ENCODE peak calls at places on chromosomes 12 and 14, in five cellular contexts. R is central memory CD8-positive, alpha-beta T cell; E is left cardiac atrium; N is left ventricle myocardium superior; W is A549. I is an unnamed sample.

GRCh38 chr14:58607131-58607531 is 30.6 kb upstream of the DACT1 start:
- ATAC-seq in E (no peak), R (no peak), W (no peak), N (no peak), I (no peak)

GRCh38 chr12:50112456-50113218 is 601 bp downstream of the COX14 start:
- ATAC-seq in W (peak; percentile 32), N (peak; percentile 1), E (peak; percentile 4), R (no peak), I (peak; percentile 0)

GRCh38 chr12:124827588-124828184 is 36.0 kb downstream of the SCARB1 start:
- ATAC-seq in E (no peak), R (no peak), N (no peak), W (peak; percentile 4), I (no peak)

GRCh38 chr12:61538951-61539350 is 721.3 kb upstream of the USP15 start:
- ATAC-seq in N (no peak), E (no peak), R (no peak), W (no peak), I (no peak)

GRCh38 chr12:111447571-111448265 is 42.0 kb downstream of the SH2B3 start:
- ATAC-seq in E (no peak), W (no peak), N (no peak), R (no peak), I (no peak)

GRCh38 chr12:630656-631632 is 32.3 kb downstream of the NINJ2 start:
- ATAC-seq in E (peak; percentile 75), W (no peak), N (peak; percentile 69), R (no peak), I (peak; percentile 77)

GRCh38 chr12:31737763-31738162 is 8.9 kb upstream of the AMN1 start:
- ATAC-seq in R (no peak), N (no peak), W (no peak), E (no peak), I (no peak)

GRCh38 chr14:104579507-104579906 is at the start of gene C14orf180:
- ATAC-seq in N (peak; percentile 46), W (no peak), E (peak; percentile 28), R (no peak), I (no peak)

GRCh38 chr12:131687346-131688125 is 23.4 kb upstream of the SFSWAP start:
- ATAC-seq in W (peak; percentile 26), R (no peak), N (no peak), E (no peak), I (no peak)

GRCh38 chr14:43313719-43314118 is 1193.4 kb downstream of the FSCB start:
- ATAC-seq in W (no peak), E (no peak), R (no peak), N (no peak), I (no peak)

GRCh38 chr14:102608064-102608446 is 15.6 kb downstream of the RCOR1 start:
- ATAC-seq in W (no peak), N (no peak), E (no peak), R (no peak), I (no peak)

GRCh38 chr14:21309238-21309636 is 29.4 kb downstream of the RPGRIP1 start:
- ATAC-seq in W (peak; percentile 8), R (no peak), N (no peak), E (peak; percentile 7), I (no peak)

GRCh38 chr14:92456215-92457017 is 57.2 kb upstream of the RIN3 start:
- ATAC-seq in N (peak; percentile 75), E (peak; percentile 69), W (peak; percentile 93), R (no peak), I (peak; percentile 60)

GRCh38 chr14:51498411-51499227 is 153.1 kb upstream of the FRMD6 start:
- ATAC-seq in E (no peak), N (peak; percentile 54), W (no peak), R (no peak), I (peak; percentile 82)

GRCh38 chr14:23590198-23590597 is 11.6 kb upstream of the JPH4 start:
- ATAC-seq in R (no peak), E (no peak), N (no peak), W (no peak), I (no peak)

GRCh38 chr14:78130356-78130755 is 39.8 kb upstream of the NRXN3 start:
- ATAC-seq in W (no peak), E (no peak), R (no peak), N (no peak), I (no peak)

GRCh38 chr12:52010152-52010622 is 3.4 kb downstream of the TAMALIN start:
- ATAC-seq in R (no peak), E (peak; percentile 69), N (peak; percentile 81), W (peak; percentile 42), I (peak; percentile 26)

GRCh38 chr12:57104292-57104910 is 6.8 kb downstream of the STAT6 start:
- ATAC-seq in N (no peak), R (no peak), E (peak; percentile 3), W (no peak), I (no peak)

GRCh38 chr14:91861091-91861490 is 6.2 kb downstream of the TC2N start:
- ATAC-seq in W (no peak), N (no peak), R (no peak), E (no peak), I (no peak)

GRCh38 chr12:100820314-100820713 is 25.7 kb downstream of the ANO4 start:
- ATAC-seq in N (no peak), R (no peak), E (peak; percentile 95), W (no peak), I (no peak)

GRCh38 chr12:132566551-132567131 is 43.7 kb downstream of the LRCOL1 start:
- ATAC-seq in R (no peak), N (peak; percentile 57), E (no peak), W (no peak), I (no peak)

GRCh38 chr12:806116-806805 is 53.9 kb downstream of the WNK1 start:
- ATAC-seq in E (peak; percentile 31), R (no peak), W (peak; percentile 57), N (peak; percentile 61), I (no peak)

GRCh38 chr14:55926007-55926406 is 192.2 kb upstream of the PELI2 start:
- ATAC-seq in N (peak; percentile 41), R (no peak), W (no peak), E (no peak), I (no peak)

GRCh38 chr12:123091230-123091629 is 59.7 kb downstream of the PITPNM2 start:
- ATAC-seq in N (no peak), W (no peak), R (no peak), E (no peak), I (no peak)

GRCh38 chr14:100434033-100434601 is 111.0 kb downstream of the SLC25A47 start:
- ATAC-seq in N (no peak), R (no peak), W (no peak), E (no peak), I (no peak)

GRCh38 chr12:14417717-14418116 is 52.2 kb downstream of the ATF7IP start:
- ATAC-seq in W (no peak), E (peak; percentile 85), R (peak; percentile 61), N (peak; percentile 86), I (peak; percentile 52)

GRCh38 chr12:27608890-27609289 is 84.9 kb downstream of the PPFIBP1 start:
- ATAC-seq in R (no peak), W (no peak), E (peak; percentile 48), N (peak; percentile 54), I (no peak)